ENCODE peak calls at places on chromosomes 11 and 22, in four cellular contexts. G is mammary epithelial cell, Z is neural progenitor cell, E is lower leg skin. T is an unnamed sample.
A peak's percentile ranks its signal among the peaks of the same experiment; 100 is the strongest.

GRCh38 chr11:10898003-10898762 is 40.3 kb upstream of the ZBED5 start:
- DNase-seq in G (no peak), Z (no peak), E (no peak), T (no peak)

GRCh38 chr22:35894937-35895708 is 133.5 kb downstream of the RBFOX2 start:
- DNase-seq in G (peak; percentile 99), Z (peak; percentile 17), E (no peak), T (no peak)

GRCh38 chr22:16601437-16602223 is 9.0 kb upstream of the CCT8L2 start:
- DNase-seq in G (no peak), Z (no peak), E (no peak), T (no peak)

GRCh38 chr11:104602643-104603042 is 295.6 kb downstream of the CASP12 start:
- DNase-seq in G (no peak), Z (no peak), E (no peak), T (no peak)

GRCh38 chr22:43110927-43111623 is 525 bp downstream of the BIK start:
- DNase-seq in G (peak; percentile 33), Z (peak; percentile 58), E (no peak), T (no peak)

GRCh38 chr22:46582281-46582811 is 37.8 kb upstream of the GRAMD4 start:
- DNase-seq in G (no peak), Z (no peak), E (no peak), T (no peak)

GRCh38 chr11:79413258-79413657 is 27.6 kb downstream of the TENM4 start:
- DNase-seq in G (peak; percentile 67), Z (peak; percentile 68), E (peak; percentile 92), T (peak; percentile 87)

GRCh38 chr11:64372802-64373597 is 14.0 kb downstream of the RPS6KA4 start:
- DNase-seq in G (no peak), Z (no peak), E (no peak), T (no peak)

GRCh38 chr11:18144243-18144642 is 11.9 kb downstream of the MRGPRX3 start:
- DNase-seq in G (peak; percentile 85), Z (no peak), E (no peak), T (no peak)

GRCh38 chr22:31083377-31083768 is 2.3 kb downstream of the SMTN start:
- DNase-seq in G (no peak), Z (no peak), E (no peak), T (no peak)

GRCh38 chr22:47007496-47007895 is 245.0 kb downstream of the TBC1D22A start:
- DNase-seq in G (no peak), Z (no peak), E (peak; percentile 62), T (no peak)

GRCh38 chr22:25359601-25360261 is 140.3 kb downstream of the CRYBB2 start:
- DNase-seq in G (no peak), Z (no peak), E (no peak), T (no peak)

GRCh38 chr11:19820100-19820499 is 107.5 kb downstream of the NAV2 start:
- DNase-seq in G (no peak), Z (no peak), E (no peak), T (no peak)

GRCh38 chr11:115933564-115933963 is 429.3 kb upstream of the CADM1 start:
- DNase-seq in G (no peak), Z (no peak), E (no peak), T (no peak)

GRCh38 chr11:46457659-46458058 is 66.1 kb upstream of the CHRM4 start:
- DNase-seq in G (peak; percentile 53), Z (no peak), E (no peak), T (no peak)

GRCh38 chr11:88779551-88779950 is 286.2 kb downstream of the GRM5 start:
- DNase-seq in G (peak; percentile 50), Z (no peak), E (no peak), T (no peak)

GRCh38 chr22:41565403-41566054 is 4.7 kb downstream of the CSDC2 start:
- DNase-seq in G (peak; percentile 76), Z (no peak), E (no peak), T (no peak)

GRCh38 chr11:65492637-65493366 is 6.0 kb upstream of the MALAT1 start:
- DNase-seq in G (peak; percentile 82), Z (no peak), E (peak; percentile 98), T (no peak)

GRCh38 chr11:130052556-130052955 is 17.1 kb upstream of the APLP2 start:
- DNase-seq in G (no peak), Z (no peak), E (no peak), T (no peak)

GRCh38 chr11:128626913-128627665 is 39.7 kb upstream of the ETS1 start:
- DNase-seq in G (no peak), Z (no peak), E (no peak), T (no peak)

DNA sequence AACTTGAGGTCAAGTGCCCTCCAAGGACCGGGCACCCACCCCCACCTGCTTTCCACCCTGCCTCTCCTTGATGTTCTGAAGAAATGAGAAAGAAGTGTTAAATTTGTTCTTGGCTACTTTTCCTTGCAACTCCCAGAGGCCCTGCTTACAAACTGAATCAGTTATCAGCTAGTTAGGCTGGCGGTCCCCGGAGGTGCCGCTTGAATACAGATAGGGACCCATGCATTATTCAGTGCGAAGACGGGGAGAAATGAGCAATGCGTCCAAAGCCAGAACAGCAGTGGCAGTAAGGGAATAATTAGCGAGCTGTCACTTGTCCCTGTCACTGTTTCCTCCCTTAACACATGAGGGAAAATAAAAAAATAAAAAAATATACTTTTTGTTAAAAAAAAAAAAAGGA is 528.2 kb downstream of the MN1 start:
- DNase-seq in G (no peak), Z (no peak), E (no peak), T (no peak)
- TF ChIP-seq CTCF in G (no peak), Z (no peak), E (no peak), T (no peak)

GRCh38 chr11:69909561-69910518 is 90.6 kb upstream of the FGF3 start:
- DNase-seq in G (no peak), Z (peak; percentile 63), E (peak; percentile 79), T (no peak)
- TF ChIP-seq CTCF in G (peak; percentile 65), Z (peak; percentile 92), E (no peak), T (peak; percentile 67)

GRCh38 chr11:127471662-127472061 is 471.1 kb upstream of the KIRREL3 start:
- DNase-seq in G (no peak), Z (no peak), E (no peak), T (no peak)
- TF ChIP-seq CTCF in G (peak; percentile 3), Z (peak; percentile 19), E (no peak), T (no peak)

GRCh38 chr11:102791271-102792036 is 6.5 kb downstream of the MMP1 start:
- DNase-seq in G (peak; percentile 34), Z (no peak), E (no peak), T (no peak)

GRCh38 chr11:102792604-102793003 is 5.4 kb downstream of the MMP1 start:
- DNase-seq in G (no peak), Z (no peak), E (no peak), T (no peak)

GRCh38 chr11:102798012-102798746 is at the start of gene MMP1:
- DNase-seq in G (peak; percentile 86), Z (no peak), E (no peak), T (no peak)

GRCh38 chr11:102793677-102794290 is 4.2 kb downstream of the MMP1 start:
- DNase-seq in G (no peak), Z (no peak), E (no peak), T (no peak)

GRCh38 chr11:102794382-102794781 is 3.6 kb downstream of the MMP1 start:
- DNase-seq in G (peak; percentile 30), Z (peak; percentile 65), E (no peak), T (no peak)
- TF ChIP-seq CTCF in G (peak; percentile 37), Z (peak; percentile 61), E (no peak), T (peak; percentile 45)

GRCh38 chr11:111512296-111513239 is at the start of gene BTG4:
- DNase-seq in G (no peak), Z (peak; percentile 75), E (no peak), T (no peak)
- TF ChIP-seq CTCF in G (no peak), Z (peak; percentile 36), E (no peak), T (peak; percentile 33)

DNA sequence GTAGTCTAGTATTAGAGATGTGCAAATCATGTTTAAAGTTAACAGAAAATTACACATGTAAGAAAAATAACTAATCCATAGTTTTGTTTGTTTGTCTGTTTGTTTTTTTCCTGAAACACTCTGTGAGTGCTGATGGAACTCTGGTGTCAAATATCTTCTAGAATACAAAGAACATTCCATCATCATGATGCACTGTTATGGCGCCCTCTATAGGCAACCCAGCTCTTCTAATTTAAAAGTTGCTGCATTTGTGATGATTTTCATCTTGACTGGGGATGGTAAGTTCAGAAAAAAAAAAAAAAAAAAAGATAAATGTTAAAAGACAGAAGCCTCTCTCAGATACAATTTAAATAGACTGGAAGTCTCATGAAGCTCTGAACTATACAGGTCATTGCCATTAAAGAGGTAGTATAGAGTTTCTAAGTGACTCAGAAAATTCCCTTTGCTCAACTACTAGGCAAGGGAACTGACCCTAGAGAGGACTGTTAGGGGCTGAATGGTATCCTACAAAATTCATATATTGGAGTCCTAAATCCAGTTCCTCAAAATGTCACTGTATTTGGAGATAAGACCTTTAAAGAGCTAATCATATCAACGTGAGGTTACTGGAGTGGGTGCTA is 597.2 kb upstream of the ANO3 start:
- DNase-seq in G (peak; percentile 21), Z (peak; percentile 65), E (no peak), T (no peak)
- TF ChIP-seq CTCF in G (peak; percentile 68), Z (peak; percentile 67), E (no peak), T (peak; percentile 61)

GRCh38 chr11:69259072-69259471 is 34.9 kb upstream of the MYEOV start:
- DNase-seq in G (no peak), Z (no peak), E (no peak), T (no peak)

GRCh38 chr11:69257134-69257533 is 36.8 kb upstream of the MYEOV start:
- DNase-seq in G (no peak), Z (no peak), E (no peak), T (no peak)

GRCh38 chr11:69261116-69261515 is 32.8 kb upstream of the MYEOV start:
- DNase-seq in G (no peak), Z (no peak), E (no peak), T (no peak)

GRCh38 chr11:69260622-69261021 is 33.3 kb upstream of the MYEOV start:
- DNase-seq in G (no peak), Z (no peak), E (no peak), T (no peak)

GRCh38 chr11:69257838-69258658 is 35.9 kb upstream of the MYEOV start:
- DNase-seq in G (no peak), Z (peak; percentile 28), E (no peak), T (no peak)
- TF ChIP-seq CTCF in G (no peak), Z (no peak), E (no peak), T (no peak)

GRCh38 chr11:69644071-69644961 is 3.4 kb downstream of the CCND1 start:
- DNase-seq in G (peak; percentile 69), Z (no peak), E (no peak), T (peak; percentile 90)
- TF ChIP-seq CTCF in G (peak; percentile 25), Z (no peak), E (no peak), T (peak; percentile 36)